ENCODE peak calls at places on chromosomes 5 and 9, in seven cellular contexts. V is uterus, E is foreskin fibroblast, J is left ventricle myocardium inferior, F is fibroblast of mammary gland, U is fibroblast of lung, Z is H9. C is an unnamed sample.

GRCh38 chr9:17216011-17216410 is 81.2 kb downstream of the CNTLN start:
- DNase-seq in V (no peak), E (peak; percentile 26), J (no peak), F (peak; percentile 53), U (peak; percentile 7), Z (no peak), C (no peak)

GRCh38 chr5:10317825-10318682 is 10.4 kb upstream of the CMBL start:
- DNase-seq in E (peak; percentile 42), F (peak; percentile 64), J (no peak), U (peak; percentile 29), Z (no peak), V (no peak), C (no peak)

GRCh38 chr5:39566891-39567290 is 142.1 kb upstream of the DAB2 start:
- DNase-seq in Z (no peak), E (no peak), F (no peak), V (no peak), U (no peak), J (no peak), C (no peak)

GRCh38 chr5:168883253-168883880 is 304.2 kb upstream of the PANK3 start:
- DNase-seq in J (no peak), V (no peak), E (no peak), F (no peak), U (no peak), Z (peak; percentile 40), C (no peak)

GRCh38 chr5:172769598-172770373 is 1.2 kb downstream of the DUSP1 start:
- DNase-seq in Z (no peak), J (no peak), V (peak; percentile 58), E (no peak), U (peak; percentile 23), F (peak; percentile 48), C (no peak)

GRCh38 chr9:34653610-34654072 is 1.7 kb downstream of the IL11RA start:
- DNase-seq in U (no peak), V (peak; percentile 74), J (no peak), F (no peak), E (peak; percentile 62), Z (no peak), C (no peak)

GRCh38 chr5:35136386-35136785 is 88.6 kb upstream of the AGXT2 start:
- DNase-seq in V (no peak), Z (no peak), U (peak; percentile 84), E (peak; percentile 98), F (peak; percentile 99), J (no peak), C (no peak)

GRCh38 chr9:100590481-100590880 is 12.6 kb downstream of the CAVIN4 start:
- DNase-seq in J (no peak), F (peak; percentile 71), E (peak; percentile 83), V (no peak), U (peak; percentile 84), Z (no peak), C (no peak)

GRCh38 chr5:181217111-181217804 is 5.8 kb upstream of the TRIM41 start:
- DNase-seq in F (peak; percentile 56), Z (peak; percentile 82), E (peak; percentile 76), J (peak; percentile 53), V (peak; percentile 50), U (peak; percentile 58), C (peak; percentile 61)

GRCh38 chr9:98329904-98330303 is 74.5 kb upstream of the TBC1D2 start:
- DNase-seq in J (no peak), E (no peak), U (no peak), F (no peak), V (no peak), Z (no peak), C (no peak)

GRCh38 chr9:130348881-130349280 is 83.3 kb downstream of the HMCN2 start:
- DNase-seq in F (no peak), U (no peak), E (no peak), V (no peak), J (no peak), Z (no peak), C (no peak)

GRCh38 chr9:83208065-83208850 is 145.3 kb upstream of the RASEF start:
- DNase-seq in V (no peak), F (no peak), E (no peak), Z (no peak), J (no peak), U (peak; percentile 29), C (no peak)

GRCh38 chr5:369151-369939 is 47.8 kb downstream of the AHRR start:
- DNase-seq in J (no peak), U (peak; percentile 38), F (no peak), V (no peak), E (peak; percentile 70), Z (peak; percentile 26), C (peak; percentile 42)

GRCh38 chr9:125137200-125137599 is 6.1 kb downstream of the SCAI start:
- DNase-seq in V (no peak), F (peak; percentile 88), J (no peak), Z (no peak), U (peak; percentile 87), E (peak; percentile 69), C (no peak)

GRCh38 chr5:127994087-127994660 is 89.4 kb upstream of the SLC12A2 start:
- DNase-seq in F (no peak), U (no peak), J (no peak), Z (no peak), E (no peak), V (no peak), C (no peak)

GRCh38 chr9:102521097-102521755 is 473.9 kb upstream of the CYLC2 start:
- DNase-seq in Z (no peak), E (no peak), U (no peak), J (no peak), V (no peak), F (peak; percentile 26), C (no peak)

GRCh38 chr5:153147891-153148623 is 342.4 kb upstream of the GRIA1 start:
- DNase-seq in E (peak; percentile 79), V (no peak), Z (peak; percentile 58), F (peak; percentile 80), J (no peak), U (peak; percentile 72), C (no peak)

GRCh38 chr5:10689391-10690081 is 71.5 kb downstream of the DAP start:
- DNase-seq in F (peak; percentile 55), V (no peak), Z (peak; percentile 77), J (no peak), E (no peak), U (peak; percentile 64), C (no peak)

GRCh38 chr5:72402959-72403628 is 82.9 kb downstream of the PTCD2 start:
- DNase-seq in E (peak; percentile 67), F (peak; percentile 41), V (no peak), J (peak; percentile 21), U (no peak), Z (peak; percentile 38), C (no peak)
- TF ChIP-seq CTCF in E (peak; percentile 9), F (peak; percentile 68), V (no peak), J (peak; percentile 44), U (peak; percentile 44), Z (peak; percentile 73), C (peak; percentile 48)

DNA sequence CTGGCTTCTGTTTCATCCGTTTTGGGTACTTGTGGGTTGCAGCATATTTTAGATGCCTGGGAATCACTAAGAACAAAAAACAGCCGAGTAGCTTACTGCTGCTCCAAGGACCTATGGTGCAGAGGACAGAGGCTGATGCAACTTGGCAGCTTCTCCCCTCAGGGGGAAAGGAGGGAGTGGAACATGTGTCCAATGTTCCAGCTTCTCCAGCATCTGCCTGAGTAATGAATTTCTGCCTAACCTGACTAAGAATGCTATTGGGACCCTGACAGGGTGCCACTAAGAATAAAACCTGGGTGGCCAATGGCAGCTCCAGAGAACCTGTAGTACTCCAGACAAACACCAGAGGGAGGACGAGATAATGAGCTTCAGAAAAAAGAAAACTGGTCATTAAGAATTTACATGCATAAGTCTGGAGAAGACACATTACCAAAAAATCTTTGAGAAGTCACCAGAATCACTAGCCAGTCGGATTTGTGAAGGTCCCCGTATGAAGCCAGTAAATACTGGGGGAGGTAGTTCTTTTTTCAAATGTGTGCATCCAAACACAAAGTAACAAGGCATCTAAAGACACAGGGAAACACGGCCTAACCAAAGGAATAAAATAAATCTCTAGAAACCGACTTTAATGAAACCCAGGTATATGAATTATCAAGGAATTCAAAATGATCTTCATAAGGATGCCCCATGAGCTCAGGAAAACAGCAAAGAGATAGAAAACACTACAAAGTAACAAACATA is 293.5 kb downstream of the HINT1 start:
- DNase-seq in U (peak; percentile 5), J (peak; percentile 46), E (peak; percentile 62), V (no peak), F (peak; percentile 73), Z (peak; percentile 44), C (no peak)
- TF ChIP-seq CTCF in U (peak; percentile 48), J (peak; percentile 59), E (peak; percentile 56), V (no peak), F (peak; percentile 74), Z (peak; percentile 75), C (peak; percentile 64)

GRCh38 chr9:137774775-137775386 is 102.7 kb upstream of the CACNA1B start:
- DNase-seq in E (no peak), J (no peak), U (no peak), V (no peak), Z (peak; percentile 28), F (no peak), C (no peak)

GRCh38 chr9:137771580-137771979 is 106.0 kb upstream of the CACNA1B start:
- DNase-seq in V (no peak), U (no peak), J (no peak), Z (no peak), F (no peak), E (no peak), C (no peak)

GRCh38 chr9:137776306-137776995 is 101.1 kb upstream of the CACNA1B start:
- DNase-seq in V (no peak), U (no peak), J (no peak), Z (no peak), F (no peak), E (no peak), C (no peak)

GRCh38 chr9:137777761-137778160 is 99.8 kb upstream of the CACNA1B start:
- DNase-seq in E (no peak), V (no peak), Z (no peak), F (no peak), J (no peak), U (no peak), C (no peak)

DNA sequence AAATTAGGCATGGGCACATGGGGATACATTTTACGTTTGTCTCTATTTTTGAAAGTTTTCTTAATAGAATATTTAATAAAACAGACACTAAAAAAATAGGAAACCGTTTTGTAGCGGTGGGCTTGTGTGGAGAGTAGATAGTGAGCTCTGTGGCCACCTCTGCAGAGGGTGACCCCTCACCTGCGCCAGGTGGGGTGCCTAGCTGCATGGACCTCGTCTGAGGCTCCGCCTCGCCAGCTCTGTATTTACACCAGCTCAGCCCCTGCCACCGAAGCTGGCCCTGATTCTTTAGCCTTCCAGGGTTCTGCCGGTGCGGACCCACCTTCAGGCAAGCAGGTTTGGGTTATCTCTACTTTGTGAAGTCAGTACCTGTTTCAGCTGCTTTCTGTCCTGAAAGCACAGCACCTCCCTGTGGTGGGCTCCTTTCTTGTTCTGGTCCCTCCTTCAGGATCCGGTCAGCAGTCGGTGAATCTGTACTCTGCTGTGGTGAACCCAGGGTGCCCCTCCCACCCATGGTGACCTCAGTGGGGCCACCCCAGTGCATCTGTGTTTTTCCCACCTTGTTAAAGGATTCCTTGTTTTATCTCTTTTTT is 105.2 kb upstream of the CACNA1B start:
- DNase-seq in V (no peak), Z (peak; percentile 68), J (no peak), E (no peak), F (no peak), U (no peak), C (no peak)
- TF ChIP-seq CTCF in V (no peak), Z (peak; percentile 62), J (peak; percentile 9), E (no peak), F (peak; percentile 9), U (no peak), C (no peak)

DNA sequence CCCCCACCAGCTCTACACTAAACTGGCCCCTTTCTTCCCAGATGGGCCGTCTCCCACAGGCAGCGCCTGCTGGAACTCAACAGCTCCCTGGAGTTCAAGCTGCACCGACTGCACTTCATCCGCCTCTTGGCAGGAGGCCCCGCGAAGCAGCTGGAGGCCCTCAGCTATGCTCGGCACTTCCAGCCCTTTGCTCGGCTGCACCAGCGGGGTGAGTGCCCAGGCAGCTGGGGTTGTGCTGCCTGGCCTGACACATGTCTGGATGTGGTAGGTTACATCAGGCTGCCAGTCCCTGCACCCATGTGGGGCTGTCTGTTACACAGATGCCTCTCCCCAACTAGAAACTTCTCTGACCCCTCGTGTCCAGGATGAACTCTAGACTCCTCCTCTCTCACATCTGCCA is 9.8 kb downstream of the NHP2 start:
- DNase-seq in U (no peak), F (no peak), Z (no peak), V (peak; percentile 49), J (peak; percentile 77), E (peak; percentile 77), C (no peak)
- TF ChIP-seq CTCF in U (no peak), F (no peak), Z (no peak), V (no peak), J (no peak), E (no peak), C (no peak)